ENCODE peak calls at places on chromosomes 5 and 9, in four cellular contexts. T is A172, Y is iris pigment epithelial cell, Q is fibroblast of the aortic adventitia. H is an unnamed sample.

GRCh38 chr9:132663120-132663519 is 6.7 kb downstream of the DDX31 start:
- DNase-seq in T (no peak), Y (no peak), Q (peak), H (no peak)

GRCh38 chr5:149588947-149589346 is 7.6 kb downstream of the ARHGEF37 start:
- DNase-seq in T (no peak), Y (no peak), Q (no peak), H (peak)

GRCh38 chr5:179827684-179828083 is 7.0 kb downstream of the SQSTM1 start:
- DNase-seq in T (peak), Y (peak), Q (no peak), H (no peak)

GRCh38 chr5:151717390-151717789 is 30.7 kb upstream of the SPARC start:
- DNase-seq in T (no peak), Y (no peak), Q (peak), H (no peak)

GRCh38 chr5:28397502-28397941 is 1359.1 kb upstream of the CDH9 start:
- DNase-seq in T (peak), Y (peak), Q (no peak), H (no peak)

GRCh38 chr5:177194278-177194677 is 60.7 kb downstream of the NSD1 start:
- DNase-seq in T (peak), Y (peak), Q (peak), H (peak)

GRCh38 chr5:160129841-160130240 is 10.6 kb upstream of the PWWP2A start:
- DNase-seq in T (no peak), Y (peak), Q (peak), H (peak)

GRCh38 chr5:91538179-91538578 is 155.1 kb upstream of the ARRDC3 start:
- DNase-seq in T (no peak), Y (no peak), Q (no peak), H (no peak)

GRCh38 chr9:27183701-27184100 is 74.7 kb downstream of the TEK start:
- DNase-seq in T (peak), Y (peak), Q (peak), H (peak)

GRCh38 chr5:108339220-108339619 is 42.7 kb downstream of the FBXL17 start:
- DNase-seq in T (peak), Y (no peak), Q (peak), H (no peak)

GRCh38 chr5:6829150-6829784 is 116.0 kb downstream of the TENT4A start:
- DNase-seq in T (peak), Y (peak), Q (no peak), H (peak)

GRCh38 chr9:27179245-27179870 is 70.3 kb downstream of the TEK start:
- DNase-seq in T (peak), Y (peak), Q (peak), H (peak)

GRCh38 chr9:7149258-7149657 is 391.5 kb downstream of the KDM4C start:
- DNase-seq in T (no peak), Y (no peak), Q (no peak), H (no peak)

GRCh38 chr5:73443725-73444498 is 4.7 kb downstream of the FOXD1 start:
- DNase-seq in T (no peak), Y (no peak), Q (no peak), H (no peak)

GRCh38 chr9:82010711-82011110 is 22.1 kb downstream of the SPATA31D1 start:
- DNase-seq in T (no peak), Y (no peak), Q (no peak), H (no peak)

H was measured in cardiac fibroblast.